ENCODE peak calls at places on chromosome 6, in nine cellular contexts. One of them, this sample, is unnamed.

GRCh38 chr6:53499094-53499493 is 45.8 kb downstream of the GCLC start:
- DNase-seq in kidney glomerular epithelial cell: no peak
- DNase-seq in Kasumi-1: no peak
- DNase-seq in stimulated activated CD4-positive, alpha-beta T cell treated with anti-CD3 and anti-CD28 coated beads, TNF-alpha, amount 100 ng/mL, for 24 hours: no peak
- DNase-seq in left cardiac atrium: no peak
- DNase-seq in COR-L47: no peak
- DNase-seq in T follicular helper cell: no peak
- DNase-seq in T1000: no peak
- DNase-seq in epithelial cell of esophagus: no peak
- DNase-seq in this sample: no peak

GRCh38 chr6:4491501-4492260 is 284.5 kb upstream of the CDYL start:
- DNase-seq in kidney glomerular epithelial cell: no peak
- DNase-seq in Kasumi-1: no peak
- DNase-seq in stimulated activated CD4-positive, alpha-beta T cell treated with anti-CD3 and anti-CD28 coated beads, TNF-alpha, amount 100 ng/mL, for 24 hours: no peak
- DNase-seq in left cardiac atrium: no peak
- DNase-seq in COR-L47: no peak
- DNase-seq in T follicular helper cell: no peak
- DNase-seq in T1000: no peak
- DNase-seq in epithelial cell of esophagus: peak
- DNase-seq in this sample: no peak

GRCh38 chr6:148447521-148448230 is 105.0 kb downstream of the SASH1 start:
- DNase-seq in kidney glomerular epithelial cell: no peak
- DNase-seq in Kasumi-1: no peak
- DNase-seq in stimulated activated CD4-positive, alpha-beta T cell treated with anti-CD3 and anti-CD28 coated beads, TNF-alpha, amount 100 ng/mL, for 24 hours: no peak
- DNase-seq in left cardiac atrium: no peak
- DNase-seq in COR-L47: no peak
- DNase-seq in T follicular helper cell: no peak
- DNase-seq in T1000: no peak
- DNase-seq in epithelial cell of esophagus: no peak
- DNase-seq in this sample: no peak

GRCh38 chr6:27238010-27238983 is 9.2 kb upstream of the PRSS16 start:
- DNase-seq in kidney glomerular epithelial cell: no peak
- DNase-seq in Kasumi-1: no peak
- DNase-seq in stimulated activated CD4-positive, alpha-beta T cell treated with anti-CD3 and anti-CD28 coated beads, TNF-alpha, amount 100 ng/mL, for 24 hours: no peak
- DNase-seq in left cardiac atrium: no peak
- DNase-seq in COR-L47: no peak
- DNase-seq in T follicular helper cell: no peak
- DNase-seq in T1000: no peak
- DNase-seq in epithelial cell of esophagus: peak
- DNase-seq in this sample: no peak

GRCh38 chr6:5671604-5672559 is 334.8 kb downstream of the NRN1 start:
- DNase-seq in kidney glomerular epithelial cell: no peak
- DNase-seq in Kasumi-1: no peak
- DNase-seq in stimulated activated CD4-positive, alpha-beta T cell treated with anti-CD3 and anti-CD28 coated beads, TNF-alpha, amount 100 ng/mL, for 24 hours: no peak
- DNase-seq in left cardiac atrium: no peak
- DNase-seq in COR-L47: no peak
- DNase-seq in T follicular helper cell: no peak
- DNase-seq in T1000: no peak
- DNase-seq in epithelial cell of esophagus: no peak
- DNase-seq in this sample: peak

GRCh38 chr6:159513074-159513473 is 180.0 kb downstream of the SOD2 start:
- DNase-seq in kidney glomerular epithelial cell: no peak
- DNase-seq in Kasumi-1: no peak
- DNase-seq in stimulated activated CD4-positive, alpha-beta T cell treated with anti-CD3 and anti-CD28 coated beads, TNF-alpha, amount 100 ng/mL, for 24 hours: no peak
- DNase-seq in left cardiac atrium: no peak
- DNase-seq in COR-L47: no peak
- DNase-seq in T follicular helper cell: no peak
- DNase-seq in T1000: no peak
- DNase-seq in epithelial cell of esophagus: no peak
- DNase-seq in this sample: no peak

GRCh38 chr6:169810066-169810989 is 58.9 kb downstream of the ERMARD start:
- DNase-seq in kidney glomerular epithelial cell: no peak
- DNase-seq in Kasumi-1: no peak
- DNase-seq in stimulated activated CD4-positive, alpha-beta T cell treated with anti-CD3 and anti-CD28 coated beads, TNF-alpha, amount 100 ng/mL, for 24 hours: no peak
- DNase-seq in left cardiac atrium: no peak
- DNase-seq in COR-L47: peak
- DNase-seq in T follicular helper cell: no peak
- DNase-seq in T1000: no peak
- DNase-seq in epithelial cell of esophagus: peak
- DNase-seq in this sample: no peak

GRCh38 chr6:159969921-159970320 is 1.0 kb downstream of the IGF2R start:
- DNase-seq in kidney glomerular epithelial cell: peak
- DNase-seq in Kasumi-1: peak
- DNase-seq in stimulated activated CD4-positive, alpha-beta T cell treated with anti-CD3 and anti-CD28 coated beads, TNF-alpha, amount 100 ng/mL, for 24 hours: no peak
- DNase-seq in left cardiac atrium: no peak
- DNase-seq in COR-L47: no peak
- DNase-seq in T follicular helper cell: no peak
- DNase-seq in T1000: no peak
- DNase-seq in epithelial cell of esophagus: peak
- DNase-seq in this sample: peak

GRCh38 chr6:158869010-158869603 is 49.9 kb upstream of the EZR start:
- DNase-seq in kidney glomerular epithelial cell: peak
- DNase-seq in Kasumi-1: no peak
- DNase-seq in stimulated activated CD4-positive, alpha-beta T cell treated with anti-CD3 and anti-CD28 coated beads, TNF-alpha, amount 100 ng/mL, for 24 hours: no peak
- DNase-seq in left cardiac atrium: no peak
- DNase-seq in COR-L47: no peak
- DNase-seq in T follicular helper cell: no peak
- DNase-seq in T1000: no peak
- DNase-seq in epithelial cell of esophagus: no peak
- DNase-seq in this sample: no peak